ENCODE peak calls at places on chromosomes 11 and 22, in five cellular contexts. P is fibroblast of pulmonary artery, G is MG63, F is thoracic aorta, Z is progenitor cell of endocrine pancreas. H is an unnamed sample.

GRCh38 chr11:69639843-69640242 is 1.1 kb upstream of the CCND1 start:
- DNase-seq in P (no peak), Z (no peak), G (no peak), F (no peak), H (no peak)

GRCh38 chr11:59822989-59823566 is 12.5 kb upstream of the MRPL16 start:
- DNase-seq in Z (no peak), P (peak), F (no peak), G (peak), H (no peak)

GRCh38 chr11:104487035-104487775 is 323.3 kb upstream of the PDGFD start:
- DNase-seq in Z (no peak), P (peak), G (no peak), F (no peak), H (no peak)

GRCh38 chr11:10329935-10330334 is 25.1 kb downstream of the ADM start:
- DNase-seq in F (no peak), P (peak), G (peak), Z (no peak), H (no peak)

GRCh38 chr11:111792955-111793500 is 26.8 kb upstream of the PPP2R1B start:
- DNase-seq in P (no peak), Z (no peak), F (no peak), G (peak), H (no peak)

GRCh38 chr11:11478687-11479086 is 125.6 kb upstream of the CSNK2A3 start:
- DNase-seq in Z (no peak), P (no peak), G (no peak), F (no peak), H (no peak)

GRCh38 chr11:86954288-86955110 is 696 bp downstream of the FZD4 start:
- DNase-seq in G (no peak), P (no peak), F (no peak), Z (no peak), H (no peak)

GRCh38 chr11:71994786-71995185 is 3.9 kb upstream of the IL18BP start:
- DNase-seq in Z (no peak), F (no peak), G (no peak), P (no peak), H (peak)

GRCh38 chr11:34890812-34891211 is 25.4 kb downstream of the APIP start:
- DNase-seq in G (no peak), Z (no peak), P (peak), F (no peak), H (no peak)

GRCh38 chr11:76564400-76564799 is 106.1 kb downstream of the LRRC32 start:
- DNase-seq in G (no peak), F (no peak), Z (no peak), P (peak), H (no peak)

GRCh38 chr11:5712507-5712906 is 22.9 kb downstream of the TRIM22 start:
- DNase-seq in Z (no peak), G (no peak), F (no peak), P (peak), H (no peak)

GRCh38 chr11:42085736-42086135 is 626.3 kb upstream of the LRRC4C start:
- DNase-seq in Z (no peak), P (no peak), F (no peak), G (no peak), H (no peak)

GRCh38 chr11:23897453-23898289 is 599.2 kb upstream of the LUZP2 start:
- DNase-seq in P (peak), G (peak), Z (no peak), F (no peak), H (no peak)

GRCh38 chr11:59891781-59892181 is 13.2 kb downstream of the OOSP3 start:
- DNase-seq in F (no peak), P (peak), Z (no peak), G (peak), H (no peak)

GRCh38 chr11:65861533-65862183 is 1.4 kb downstream of the MUS81 start:
- DNase-seq in F (no peak), G (no peak), Z (no peak), P (no peak), H (no peak)

GRCh38 chr22:39283312-39284141 is 35.9 kb downstream of the RPL3 start:
- DNase-seq in F (no peak), Z (no peak), G (no peak), P (peak), H (peak)

GRCh38 chr22:35037089-35037488 is 28.9 kb upstream of the ISX start:
- DNase-seq in P (no peak), G (no peak), F (no peak), Z (no peak), H (no peak)

GRCh38 chr11:66172146-66172545 is 96.3 kb upstream of the RAB1B start:
- DNase-seq in P (peak), F (no peak), Z (no peak), G (peak), H (no peak)

GRCh38 chr11:13884159-13884799 is 78.2 kb upstream of the SPON1 start:
- DNase-seq in P (no peak), Z (no peak), G (no peak), F (no peak), H (no peak)

GRCh38 chr22:38108561-38109319 is 1.7 kb downstream of the BAIAP2L2 start:
- DNase-seq in F (no peak), Z (no peak), G (no peak), P (no peak), H (no peak)

GRCh38 chr11:69240332-69241074 is 53.5 kb upstream of the MYEOV start:
- DNase-seq in Z (no peak), G (no peak), F (no peak), P (peak), H (peak)

GRCh38 chr22:24424001-24424900 is 3.1 kb upstream of the ADORA2A start:
- DNase-seq in G (no peak), F (no peak), Z (no peak), P (no peak), H (no peak)